ENCODE peak calls at places on chromosomes 16 and 17, in eight cellular contexts. G, I, X, D, S, J, K and N are unnamed samples.

GRCh38 chr16:54430491-54431030 is 144.0 kb upstream of the IRX3 start:
- DNase-seq in X (no peak), S (no peak), J (peak; percentile 39), G (no peak), I (peak; percentile 59), D (no peak), K (no peak), N (no peak)

GRCh38 chr17:73910216-73910615 is 266.0 kb upstream of the SDK2 start:
- DNase-seq in K (no peak), J (no peak), S (no peak), G (no peak), D (no peak), I (no peak), X (no peak), N (no peak)

GRCh38 chr16:1839554-1839953 is 12.5 kb downstream of the FAHD1 start:
- DNase-seq in I (peak; percentile 41), G (no peak), K (no peak), S (no peak), X (no peak), J (no peak), D (no peak), N (peak; percentile 25)

GRCh38 chr16:56013962-56014552 is 138.9 kb upstream of the CES5A start:
- DNase-seq in S (no peak), K (no peak), J (no peak), I (peak; percentile 5), G (no peak), X (peak; percentile 1), D (no peak), N (peak; percentile 16)

GRCh38 chr17:21125862-21126261 is 902 bp upstream of the DHRS7B start:
- DNase-seq in K (no peak), S (no peak), G (no peak), J (no peak), I (no peak), D (no peak), X (peak; percentile 36), N (no peak)

GRCh38 chr17:14737984-14738651 is 437.2 kb downstream of the HS3ST3B1 start:
- DNase-seq in X (no peak), S (no peak), G (peak; percentile 81), K (no peak), J (peak; percentile 75), I (peak; percentile 96), D (no peak), N (no peak)

GRCh38 chr17:50354198-50354597 is 8.3 kb downstream of the XYLT2 start:
- DNase-seq in J (no peak), D (no peak), K (no peak), G (no peak), X (no peak), S (no peak), I (no peak), N (no peak)

GRCh38 chr16:48681520-48681919 is 71.5 kb upstream of the N4BP1 start:
- DNase-seq in X (no peak), I (no peak), S (no peak), G (no peak), J (no peak), K (no peak), D (no peak), N (no peak)

GRCh38 chr16:57889960-57890751 is 80.8 kb downstream of the CNGB1 start:
- DNase-seq in X (no peak), G (no peak), J (no peak), D (no peak), K (no peak), S (no peak), I (peak; percentile 69), N (no peak)

GRCh38 chr17:33862772-33863602 is 392.1 kb upstream of the CCL2 start:
- DNase-seq in K (no peak), X (no peak), D (no peak), G (no peak), I (no peak), S (no peak), J (no peak), N (no peak)

GRCh38 chr16:78503501-78504110 is 404.2 kb downstream of the WWOX start:
- DNase-seq in X (peak; percentile 32), I (peak; percentile 80), S (peak; percentile 66), D (no peak), G (no peak), K (peak; percentile 8), J (no peak), N (peak; percentile 81)